ENCODE peak calls at places on chromosomes 16 and 17, in six cellular contexts. V is H9, S is H1, F is IMR-90, T is mesenchymal stem cell, I is trophoblast cell. K is an unnamed sample.

GRCh38 chr17:56317351-56318208 is 164.3 kb downstream of the ANKFN1 start:
- DNase-seq in F (no peak), S (no peak), V (no peak), I (no peak), T (no peak), K (no peak)

GRCh38 chr16:81808933-81809480 is 29.9 kb downstream of the PLCG2 start:
- DNase-seq in T (no peak), I (no peak), F (no peak), V (no peak), S (no peak), K (no peak)

GRCh38 chr17:30476726-30477082 is 504 bp upstream of the GOSR1 start:
- DNase-seq in S (peak; percentile 51), T (no peak), V (no peak), I (no peak), F (peak; percentile 7), K (peak; percentile 8)

GRCh38 chr16:49349446-49350168 is 24.0 kb upstream of the C16orf78 start:
- DNase-seq in F (no peak), T (no peak), S (no peak), I (no peak), V (no peak), K (no peak)

GRCh38 chr17:7213895-7214299 is 5.7 kb downstream of the DLG4 start:
- DNase-seq in F (peak; percentile 73), I (peak; percentile 77), T (peak; percentile 95), S (peak; percentile 95), V (peak; percentile 99), K (peak; percentile 100)

GRCh38 chr16:12590409-12590808 is 213.3 kb downstream of the CPPED1 start:
- DNase-seq in T (no peak), S (no peak), F (no peak), I (no peak), V (no peak), K (no peak)

GRCh38 chr17:378068-378467 is 25.5 kb upstream of the RPH3AL start:
- DNase-seq in V (no peak), F (no peak), T (no peak), I (no peak), S (no peak), K (no peak)

GRCh38 chr17:12388206-12388605 is 277.5 kb upstream of the MYOCD start:
- DNase-seq in T (peak; percentile 57), V (no peak), S (no peak), I (no peak), F (peak; percentile 91), K (no peak)

GRCh38 chr17:28230011-28230410 is 89.0 kb upstream of the TMEM97 start:
- DNase-seq in V (no peak), I (peak; percentile 67), S (no peak), T (no peak), F (no peak), K (no peak)

GRCh38 chr16:3148256-3149192 is 13.7 kb downstream of the ZNF213 start:
- DNase-seq in S (no peak), V (no peak), F (no peak), I (no peak), T (no peak), K (no peak)

GRCh38 chr16:30659507-30660423 is 1.5 kb downstream of the FBRS start:
- DNase-seq in T (peak; percentile 16), V (no peak), S (no peak), I (no peak), F (no peak), K (no peak)

GRCh38 chr16:30658731-30659506 is 688 bp downstream of the FBRS start:
- DNase-seq in F (peak; percentile 97), V (no peak), I (peak; percentile 98), S (peak; percentile 79), T (peak; percentile 98), K (peak; percentile 94)

GRCh38 chr16:30656974-30657865 is 1.0 kb upstream of the FBRS start:
- DNase-seq in V (no peak), S (no peak), T (peak; percentile 80), F (no peak), I (no peak), K (no peak)

GRCh38 chr16:30656388-30656787 is 1.8 kb upstream of the FBRS start:
- DNase-seq in S (no peak), I (no peak), F (no peak), V (no peak), T (no peak), K (no peak)

GRCh38 chr16:30657866-30658730 is at the start of gene FBRS:
- DNase-seq in F (peak; percentile 100), T (peak; percentile 100), I (peak; percentile 100), S (peak; percentile 98), V (peak; percentile 100), K (peak; percentile 100)
- H3K23ac ChIP-seq in F (peak within 1 kb of the TSS; percentile 100), T (peak within 1 kb of the TSS; percentile 87), I (no peak within 1 kb of the TSS), S (no peak within 1 kb of the TSS), V (no peak within 1 kb of the TSS), K (peak within 1 kb of the TSS; percentile 81)

GRCh38 chr16:15439102-15439501 is 4.7 kb downstream of the BMERB1 start:
- DNase-seq in V (no peak), T (no peak), F (no peak), S (no peak), I (no peak), K (no peak)

GRCh38 chr16:15434425-15435215 is at the start of gene BMERB1:
- DNase-seq in T (peak; percentile 83), V (peak; percentile 76), S (peak; percentile 91), I (no peak), F (peak; percentile 71), K (peak; percentile 79)

GRCh38 chr16:15440852-15441251 is 6.5 kb downstream of the BMERB1 start:
- DNase-seq in T (peak; percentile 80), F (peak; percentile 79), S (no peak), I (no peak), V (no peak), K (no peak)

GRCh38 chr16:15434079-15434424 is 336 bp upstream of the BMERB1 start:
- DNase-seq in V (no peak), T (no peak), F (no peak), I (no peak), S (no peak), K (no peak)

DNA sequence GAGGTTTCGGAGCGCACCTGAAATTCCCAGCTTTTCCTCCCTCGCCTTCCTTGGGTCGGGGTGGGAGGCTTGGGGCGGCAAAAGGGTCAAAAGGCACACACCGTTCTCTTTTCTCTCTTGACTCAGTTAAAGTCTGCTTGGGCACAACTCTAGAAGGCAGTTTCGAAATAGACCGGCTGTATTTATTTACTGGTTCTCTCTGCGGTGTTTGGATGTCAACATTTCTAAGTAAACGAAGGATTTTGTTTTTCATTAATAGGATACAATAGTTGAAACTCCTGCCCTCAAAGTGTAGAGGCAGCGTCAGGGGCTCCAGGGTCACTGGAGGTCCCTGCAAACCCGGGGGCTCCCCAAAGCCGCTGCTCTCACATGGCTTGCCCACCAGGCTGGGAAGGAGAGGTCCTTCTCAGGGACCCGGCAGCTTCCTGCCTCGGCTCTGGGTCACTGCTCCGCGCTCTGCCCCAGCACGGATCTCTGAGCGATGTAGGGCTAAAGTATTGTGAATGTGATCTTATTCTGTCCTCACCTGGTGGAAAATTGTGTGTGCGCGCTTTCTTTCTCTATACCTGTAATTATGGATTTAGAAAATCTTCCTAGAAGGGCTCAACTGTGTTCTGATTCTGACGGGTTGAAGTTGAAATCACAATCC is 952 bp downstream of the BMERB1 start:
- DNase-seq in S (peak; percentile 53), F (no peak), T (peak; percentile 68), V (no peak), I (no peak), K (no peak)
- H2AFZ ChIP-seq in S (peak overlapping the region; percentile 34), F (peak overlapping the region; percentile 89), T (peak overlapping the region; percentile 68), V (no peak overlapping the region), I (no peak overlapping the region), K (peak overlapping the region; percentile 94)

GRCh38 chr17:42518046-42518754 is 17.8 kb upstream of the NAGLU start:
- DNase-seq in I (peak; percentile 56), F (peak; percentile 98), T (peak; percentile 98), V (peak; percentile 22), S (no peak), K (no peak)
- H3K23ac ChIP-seq in I (no peak overlapping the region), F (peak overlapping the region; percentile 100), T (no peak overlapping the region), V (no peak overlapping the region), S (no peak overlapping the region), K (no peak overlapping the region)

DNA sequence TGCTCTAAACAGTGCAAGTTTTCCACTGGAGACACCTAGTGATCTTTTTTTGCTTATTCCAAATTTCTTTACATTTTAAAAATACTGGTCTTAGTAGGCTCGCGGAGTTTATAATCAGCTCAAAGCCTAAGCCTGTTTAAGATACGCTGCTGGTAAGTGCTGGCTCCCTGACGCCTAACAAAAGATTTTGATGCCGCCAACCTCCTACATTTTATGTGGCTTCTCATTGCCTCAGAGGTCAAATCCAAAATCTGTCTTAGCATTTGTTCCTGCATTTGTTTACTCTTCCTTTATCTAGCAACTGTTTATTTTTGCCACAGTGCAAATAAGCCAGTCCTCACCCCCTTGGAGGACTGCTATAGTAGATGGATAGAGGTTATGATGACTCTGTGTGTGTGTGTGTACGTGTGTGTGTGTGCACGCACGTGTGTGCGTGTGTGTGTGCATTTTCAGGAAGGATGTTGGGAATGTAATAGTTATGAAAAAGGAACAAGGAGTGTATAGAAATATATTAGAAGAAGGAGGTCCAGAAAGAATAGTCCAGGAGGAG is 24.8 kb downstream of the HS3ST3B1 start:
- DNase-seq in F (no peak), S (no peak), I (no peak), T (no peak), V (no peak), K (no peak)
- H2AFZ ChIP-seq in F (no peak overlapping the region), S (no peak overlapping the region), I (no peak overlapping the region), T (no peak overlapping the region), V (no peak overlapping the region), K (no peak overlapping the region)

GRCh38 chr17:21125862-21126261 is 902 bp upstream of the DHRS7B start:
- DNase-seq in S (no peak), T (no peak), I (no peak), V (no peak), F (no peak), K (no peak)

GRCh38 chr17:21129023-21129681 is 2.4 kb downstream of the DHRS7B start:
- DNase-seq in F (peak; percentile 67), V (no peak), S (no peak), T (peak; percentile 45), I (no peak), K (no peak)

GRCh38 chr17:21124096-21124495 is 2.7 kb upstream of the DHRS7B start:
- DNase-seq in V (peak; percentile 48), I (no peak), S (no peak), F (no peak), T (no peak), K (no peak)

GRCh38 chr17:21127508-21128077 is 829 bp downstream of the DHRS7B start:
- DNase-seq in V (no peak), F (peak; percentile 6), S (no peak), T (no peak), I (no peak), K (no peak)

GRCh38 chr17:21126645-21127507 is at the start of gene DHRS7B:
- DNase-seq in S (peak; percentile 98), I (peak; percentile 99), F (peak; percentile 88), T (peak; percentile 92), V (peak; percentile 99), K (peak; percentile 92)
- H3K23ac ChIP-seq in S (no peak within 1 kb of the TSS), I (no peak within 1 kb of the TSS), F (peak within 1 kb of the TSS; percentile 72), T (peak within 1 kb of the TSS; percentile 23), V (no peak within 1 kb of the TSS), K (peak within 1 kb of the TSS; percentile 97)

GRCh38 chr17:2511138-2511461 is 588 bp downstream of the METTL16 start:
- DNase-seq in V (no peak), T (no peak), F (no peak), I (no peak), S (no peak), K (no peak)
- H2AFZ ChIP-seq in V (no peak overlapping the region), T (peak overlapping the region; percentile 78), F (peak overlapping the region; percentile 91), I (peak overlapping the region; percentile 87), S (peak overlapping the region; percentile 58), K (peak overlapping the region; percentile 89)